ENCODE peak calls at places on chromosomes 2 and 18, in four cellular contexts. One of them, this sample, is unnamed.

GRCh38 chr2:238024986-238025385 is 35.8 kb upstream of the SCLY start:
- DNase-seq in WTC11: no peak
- DNase-seq in A549: no peak
- DNase-seq in K562: no peak
- DNase-seq in this sample: no peak

GRCh38 chr2:65231121-65231520 is 3.5 kb downstream of the ACTR2 start:
- DNase-seq in WTC11: no peak
- DNase-seq in A549: no peak
- DNase-seq in K562: no peak
- DNase-seq in this sample: no peak

GRCh38 chr2:122805346-122805745 is 1049.9 kb downstream of the TSN start:
- DNase-seq in A549: no peak
- DNase-seq in K562: no peak
- DNase-seq in WTC11: no peak
- DNase-seq in this sample: no peak

GRCh38 chr2:238636269-238637073 is 209.7 kb downstream of the ASB1 start:
- DNase-seq in A549: no peak
- DNase-seq in WTC11: no peak
- DNase-seq in K562: no peak
- DNase-seq in this sample: no peak

GRCh38 chr2:31666878-31667277 is 86.1 kb upstream of the SRD5A2 start:
- DNase-seq in WTC11: no peak
- DNase-seq in K562: no peak
- DNase-seq in A549: no peak
- DNase-seq in this sample: no peak

GRCh38 chr2:41377837-41378236 is 670.0 kb upstream of the PKDCC start:
- DNase-seq in K562: no peak
- DNase-seq in A549: no peak
- DNase-seq in WTC11: no peak
- DNase-seq in this sample: peak

GRCh38 chr2:3785220-3785889 is 82.0 kb downstream of the DCDC2C start:
- DNase-seq in A549: peak
- DNase-seq in K562: no peak
- DNase-seq in WTC11: no peak
- DNase-seq in this sample: no peak

GRCh38 chr2:63078852-63079606 is 28.4 kb downstream of the OTX1 start:
- DNase-seq in K562: peak
- DNase-seq in WTC11: peak
- DNase-seq in A549: peak
- DNase-seq in this sample: peak

GRCh38 chr2:64374686-64375085 is 79.3 kb upstream of the LGALSL start:
- DNase-seq in A549: no peak
- DNase-seq in WTC11: no peak
- DNase-seq in K562: no peak
- DNase-seq in this sample: no peak

GRCh38 chr2:53130441-53130943 is 637.1 kb upstream of the CHAC2 start:
- DNase-seq in WTC11: no peak
- DNase-seq in A549: no peak
- DNase-seq in K562: no peak
- DNase-seq in this sample: no peak

GRCh38 chr18:9996104-9996503 is 82.3 kb downstream of the VAPA start:
- DNase-seq in K562: no peak
- DNase-seq in A549: no peak
- DNase-seq in WTC11: no peak
- DNase-seq in this sample: no peak

DNA sequence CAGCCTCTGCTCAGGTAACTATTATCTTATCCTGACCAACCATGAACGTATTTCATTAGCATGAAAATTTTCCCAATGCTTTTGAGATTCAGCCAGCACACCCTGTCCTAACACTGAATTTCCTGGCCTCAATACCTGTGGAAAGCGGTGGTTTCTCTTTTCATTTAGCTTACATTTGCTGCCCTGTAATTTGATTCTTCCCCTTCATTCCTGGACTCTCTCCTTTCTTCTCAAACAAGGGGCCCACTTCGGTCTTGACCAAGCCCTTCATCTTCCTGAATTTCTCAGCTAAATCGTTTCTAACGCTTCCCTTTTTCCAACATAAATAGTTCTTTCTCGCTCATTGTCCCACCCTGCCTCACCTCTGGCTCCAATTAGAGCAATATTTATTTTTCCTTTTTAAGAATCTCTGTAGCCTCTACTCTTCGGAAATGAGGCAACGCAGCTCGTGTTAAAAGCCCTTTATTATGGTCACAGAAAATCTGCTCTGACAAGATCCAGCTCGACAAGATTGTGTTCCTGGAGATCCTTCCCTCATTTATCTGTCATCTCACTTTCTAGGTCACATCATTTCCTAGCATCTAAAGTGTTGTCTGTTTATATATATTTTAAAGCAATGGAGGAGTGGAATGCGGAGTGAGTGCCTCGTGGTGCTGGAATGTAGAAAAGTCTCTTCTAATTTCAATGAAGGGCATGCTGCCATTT is 49.5 kb upstream of the BCL11A start:
- DNase-seq in A549: no peak
- DNase-seq in K562: no peak
- DNase-seq in WTC11: no peak
- DNase-seq in this sample: no peak
- TF ChIP-seq NR3C1 in A549: no peak
- TF ChIP-seq NR3C1 in K562: no peak
- TF ChIP-seq NR3C1 in WTC11: no peak
- TF ChIP-seq NR3C1 in this sample: no peak

GRCh38 chr18:70334728-70335329 is 46.0 kb downstream of the SOCS6 start:
- DNase-seq in K562: no peak
- DNase-seq in WTC11: no peak
- DNase-seq in A549: peak
- DNase-seq in this sample: peak

GRCh38 chr18:70333316-70333715 is 44.5 kb downstream of the SOCS6 start:
- DNase-seq in A549: no peak
- DNase-seq in K562: no peak
- DNase-seq in WTC11: no peak
- DNase-seq in this sample: no peak

GRCh38 chr18:70334264-70334663 is 45.4 kb downstream of the SOCS6 start:
- DNase-seq in WTC11: no peak
- DNase-seq in A549: no peak
- DNase-seq in K562: no peak
- DNase-seq in this sample: no peak

GRCh38 chr18:70332694-70333093 is 43.8 kb downstream of the SOCS6 start:
- DNase-seq in A549: no peak
- DNase-seq in K562: no peak
- DNase-seq in WTC11: no peak
- DNase-seq in this sample: peak

GRCh38 chr18:70333757-70334156 is 44.9 kb downstream of the SOCS6 start:
- DNase-seq in WTC11: no peak
- DNase-seq in A549: peak
- DNase-seq in K562: no peak
- DNase-seq in this sample: peak
- TF ChIP-seq NR3C1 in WTC11: no peak
- TF ChIP-seq NR3C1 in A549: no peak
- TF ChIP-seq NR3C1 in K562: no peak
- TF ChIP-seq NR3C1 in this sample: no peak

DNA sequence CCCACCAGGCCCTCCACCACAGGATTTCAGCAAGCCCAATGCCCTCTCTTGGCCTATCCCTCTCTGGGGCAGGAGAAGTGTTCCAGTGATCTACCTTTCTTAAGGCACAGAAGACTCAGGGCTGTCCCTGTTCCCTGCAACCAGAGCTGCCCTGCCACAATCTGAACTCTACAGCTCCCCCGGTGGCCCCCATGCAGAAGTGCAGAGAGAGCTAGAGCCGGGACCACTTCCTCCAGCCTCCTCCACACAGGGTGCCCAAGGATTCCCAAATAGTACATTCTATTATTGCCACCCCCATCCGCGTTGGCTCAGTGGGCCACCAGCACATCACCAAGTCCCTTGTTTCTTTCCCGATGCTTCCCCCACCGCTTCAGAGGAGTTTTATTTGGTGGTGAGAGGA is 114.8 kb upstream of the PTPRM start:
- DNase-seq in K562: peak
- DNase-seq in WTC11: peak
- DNase-seq in A549: peak
- DNase-seq in this sample: peak
- TF ChIP-seq NR3C1 in K562: no peak
- TF ChIP-seq NR3C1 in WTC11: no peak
- TF ChIP-seq NR3C1 in A549: no peak
- TF ChIP-seq NR3C1 in this sample: no peak

DNA sequence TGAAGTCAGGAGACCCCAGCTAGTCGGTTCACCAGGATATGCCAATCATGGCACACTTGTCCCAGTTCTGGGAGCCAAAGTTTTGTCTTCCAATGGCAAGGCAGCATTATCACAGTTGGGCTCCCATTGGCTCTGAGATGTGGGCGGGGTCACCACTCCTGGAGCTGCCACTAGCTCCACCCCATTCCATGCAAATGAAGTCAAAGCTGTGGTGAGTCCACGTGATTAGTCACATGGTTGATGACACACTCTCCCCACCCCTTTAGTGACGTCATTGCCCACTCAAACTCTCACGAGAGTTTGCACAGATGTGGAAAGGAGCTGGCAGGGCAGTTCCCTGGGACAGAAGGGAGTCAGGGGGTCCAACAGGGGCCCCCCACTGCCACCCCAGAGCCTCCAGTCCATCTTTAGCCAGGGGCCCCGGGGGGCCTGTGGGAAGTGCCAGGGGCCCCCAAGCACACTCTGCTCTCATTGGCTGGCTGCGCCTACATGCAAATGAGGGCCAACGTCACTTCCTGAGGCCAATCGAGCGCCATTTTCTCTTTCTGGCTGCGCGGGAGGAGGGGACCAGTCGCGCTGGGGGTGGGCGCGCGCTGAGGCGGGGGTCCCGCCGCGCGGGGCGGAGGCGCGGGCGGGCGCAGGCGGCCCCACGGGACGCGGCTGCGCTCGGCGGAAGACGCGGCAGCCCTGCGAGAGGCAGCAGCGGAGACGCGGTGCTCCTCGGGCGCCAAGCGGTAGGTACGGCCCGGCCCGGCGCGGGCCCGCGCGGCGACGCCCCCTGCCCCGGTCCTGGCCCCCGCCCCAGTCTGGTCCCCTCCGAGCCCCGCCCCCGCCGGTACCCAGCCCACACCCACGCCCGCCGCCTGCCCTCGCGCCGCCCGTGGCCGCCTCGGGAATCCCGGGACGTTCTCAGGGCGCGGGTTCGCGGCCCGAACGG is at the start of gene ADNP2:
- DNase-seq in K562: peak
- DNase-seq in A549: peak
- DNase-seq in WTC11: peak
- DNase-seq in this sample: peak
- TF ChIP-seq NR3C1 in K562: no peak
- TF ChIP-seq NR3C1 in A549: no peak
- TF ChIP-seq NR3C1 in WTC11: no peak
- TF ChIP-seq NR3C1 in this sample: no peak

DNA sequence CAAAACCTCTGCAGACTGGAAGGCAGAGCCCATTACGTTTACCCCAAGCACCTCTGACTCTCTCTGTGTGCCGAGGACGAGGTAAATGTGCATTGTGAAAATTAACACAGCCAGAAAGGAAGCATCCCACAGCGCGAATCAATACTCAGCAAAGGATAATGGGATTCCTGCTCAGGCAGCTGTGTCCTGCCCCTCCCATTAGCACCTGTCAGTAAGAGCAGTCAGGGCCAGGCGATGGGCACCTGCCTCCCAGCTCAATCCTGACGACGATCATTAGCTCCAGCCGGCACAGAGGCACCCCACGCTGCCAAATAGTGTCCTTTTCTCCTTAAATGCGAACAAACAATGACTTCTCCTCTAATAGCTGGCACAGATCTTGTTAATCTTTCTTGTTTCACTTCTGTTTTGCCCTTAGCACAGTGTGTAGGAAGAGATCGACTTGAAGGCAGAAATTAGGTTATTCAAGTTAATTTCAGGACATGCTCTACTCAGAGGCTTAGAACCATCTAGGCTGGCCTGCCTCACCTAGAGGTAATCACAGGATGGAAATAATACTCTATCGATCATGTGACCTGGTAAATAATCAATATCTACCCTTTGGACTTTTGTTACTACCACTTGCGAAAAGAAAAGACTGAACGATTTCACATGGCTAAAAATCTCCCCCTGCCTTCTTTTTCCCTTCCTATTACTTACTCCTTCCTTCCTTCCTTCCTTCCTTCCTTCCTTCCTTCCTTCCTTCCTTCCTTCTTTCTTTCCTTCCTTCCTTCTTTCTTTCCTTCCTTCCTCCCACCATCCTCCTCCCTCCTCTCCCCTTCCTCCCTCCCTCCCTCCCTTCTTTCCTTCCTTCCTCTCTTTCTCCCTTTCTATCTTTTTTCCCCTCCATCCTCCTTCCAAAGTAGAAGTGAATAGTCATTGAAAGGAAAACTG is 487.9 kb upstream of the ID2 start:
- DNase-seq in A549: no peak
- DNase-seq in WTC11: peak
- DNase-seq in K562: no peak
- DNase-seq in this sample: no peak
- TF ChIP-seq NR3C1 in A549: no peak
- TF ChIP-seq NR3C1 in WTC11: no peak
- TF ChIP-seq NR3C1 in K562: no peak
- TF ChIP-seq NR3C1 in this sample: no peak

DNA sequence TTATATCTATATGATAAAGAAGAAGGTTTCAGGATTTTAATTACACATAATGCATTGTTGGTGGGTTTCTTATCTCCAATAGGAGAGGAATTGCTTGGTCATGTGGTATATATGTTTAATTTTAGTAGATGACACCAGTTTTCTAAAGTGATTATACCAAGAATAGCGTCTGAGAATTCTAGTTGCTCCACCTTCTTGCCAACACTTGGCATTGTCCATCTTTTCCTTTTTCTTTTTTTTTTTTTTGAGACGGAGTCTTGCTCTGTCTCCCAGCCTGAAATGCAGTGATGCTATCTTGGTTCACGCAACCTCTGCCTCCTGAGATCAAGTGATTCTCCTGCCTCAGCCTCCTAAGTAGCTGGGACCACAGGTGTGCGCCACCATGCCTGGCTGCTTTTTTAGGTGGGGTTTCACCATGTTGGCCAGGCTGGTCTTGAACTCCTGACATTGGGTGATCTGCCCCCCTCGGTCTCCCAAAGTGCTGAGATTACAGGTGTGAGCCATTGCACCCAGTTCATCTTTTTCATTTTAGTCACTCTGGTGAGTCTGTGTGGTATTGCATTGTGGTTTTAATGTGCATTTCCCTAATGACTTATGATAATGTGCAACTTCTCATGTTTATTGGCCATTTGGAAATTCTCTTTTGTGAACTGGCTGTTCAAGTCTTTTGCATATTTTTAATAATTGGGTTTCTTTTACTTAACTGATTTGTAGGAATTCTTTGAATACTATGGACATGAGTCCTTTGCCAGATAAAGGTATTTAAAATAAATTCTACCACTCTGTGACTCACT is 37.3 kb upstream of the ZNF512 start:
- DNase-seq in A549: no peak
- DNase-seq in WTC11: no peak
- DNase-seq in K562: no peak
- DNase-seq in this sample: no peak
- TF ChIP-seq NR3C1 in A549: no peak
- TF ChIP-seq NR3C1 in WTC11: no peak
- TF ChIP-seq NR3C1 in K562: no peak
- TF ChIP-seq NR3C1 in this sample: no peak

GRCh38 chr2:157839822-157840221 is 36.3 kb downstream of the ACVR1 start:
- DNase-seq in K562: no peak
- DNase-seq in WTC11: no peak
- DNase-seq in A549: no peak
- DNase-seq in this sample: no peak
- TF ChIP-seq NR3C1 in K562: no peak
- TF ChIP-seq NR3C1 in WTC11: no peak
- TF ChIP-seq NR3C1 in A549: no peak
- TF ChIP-seq NR3C1 in this sample: no peak